ENCODE peak calls at places on chromosomes 16 and 17, in nine cellular contexts. One of them, this sample, is unnamed.

GRCh38 chr16:59369523-59369922 is 635.4 kb upstream of the GOT2 start:
- DNase-seq in WTC11: no peak
- DNase-seq in GM13977: no peak
- DNase-seq in CD8-positive, alpha-beta T cell: no peak
- DNase-seq in fibroblast of lung: no peak
- DNase-seq in PC-3: no peak
- DNase-seq in omental fat pad: no peak
- DNase-seq in neural crest cell: no peak
- DNase-seq in uterus: no peak
- DNase-seq in this sample: no peak

GRCh38 chr16:79932564-79932963 is 332.0 kb upstream of the MAF start:
- DNase-seq in uterus: no peak
- DNase-seq in WTC11: no peak
- DNase-seq in PC-3: no peak
- DNase-seq in omental fat pad: no peak
- DNase-seq in CD8-positive, alpha-beta T cell: no peak
- DNase-seq in GM13977: no peak
- DNase-seq in fibroblast of lung: no peak
- DNase-seq in neural crest cell: no peak
- DNase-seq in this sample: no peak

GRCh38 chr17:51004249-51004648 is 116.4 kb downstream of the SPAG9 start:
- DNase-seq in WTC11: no peak
- DNase-seq in PC-3: no peak
- DNase-seq in fibroblast of lung: no peak
- DNase-seq in omental fat pad: no peak
- DNase-seq in uterus: no peak
- DNase-seq in GM13977: no peak
- DNase-seq in CD8-positive, alpha-beta T cell: no peak
- DNase-seq in neural crest cell: no peak
- DNase-seq in this sample: no peak

GRCh38 chr17:1197781-1198490 is 18.2 kb upstream of the ABR start:
- DNase-seq in neural crest cell: no peak
- DNase-seq in GM13977: peak; percentile 86
- DNase-seq in CD8-positive, alpha-beta T cell: peak; percentile 61
- DNase-seq in fibroblast of lung: peak; percentile 62
- DNase-seq in uterus: peak; percentile 59
- DNase-seq in WTC11: no peak
- DNase-seq in PC-3: no peak
- DNase-seq in omental fat pad: no peak
- DNase-seq in this sample: peak; percentile 85

GRCh38 chr17:63082273-63082861 is 116.3 kb downstream of the TANC2 start:
- DNase-seq in PC-3: peak; percentile 58
- DNase-seq in WTC11: no peak
- DNase-seq in CD8-positive, alpha-beta T cell: no peak
- DNase-seq in neural crest cell: no peak
- DNase-seq in uterus: no peak
- DNase-seq in GM13977: peak; percentile 9
- DNase-seq in omental fat pad: no peak
- DNase-seq in fibroblast of lung: peak; percentile 77
- DNase-seq in this sample: no peak

GRCh38 chr17:34254651-34255380 is at the start of gene CCL2:
- DNase-seq in omental fat pad: no peak
- DNase-seq in WTC11: peak; percentile 63
- DNase-seq in CD8-positive, alpha-beta T cell: no peak
- DNase-seq in fibroblast of lung: peak; percentile 66
- DNase-seq in PC-3: no peak
- DNase-seq in GM13977: no peak
- DNase-seq in uterus: peak; percentile 81
- DNase-seq in neural crest cell: peak; percentile 28
- DNase-seq in this sample: no peak

GRCh38 chr16:21339927-21340326 is 61.8 kb upstream of the CRYM start:
- DNase-seq in uterus: no peak
- DNase-seq in PC-3: no peak
- DNase-seq in omental fat pad: no peak
- DNase-seq in GM13977: no peak
- DNase-seq in WTC11: no peak
- DNase-seq in fibroblast of lung: no peak
- DNase-seq in neural crest cell: no peak
- DNase-seq in CD8-positive, alpha-beta T cell: no peak
- DNase-seq in this sample: no peak

GRCh38 chr16:82329504-82330192 is 159.6 kb upstream of the MPHOSPH6 start:
- DNase-seq in omental fat pad: no peak
- DNase-seq in PC-3: peak; percentile 37
- DNase-seq in WTC11: no peak
- DNase-seq in GM13977: no peak
- DNase-seq in uterus: no peak
- DNase-seq in fibroblast of lung: no peak
- DNase-seq in CD8-positive, alpha-beta T cell: no peak
- DNase-seq in neural crest cell: no peak
- DNase-seq in this sample: no peak

GRCh38 chr17:27354051-27354490 is 60.2 kb downstream of the WSB1 start:
- DNase-seq in WTC11: no peak
- DNase-seq in neural crest cell: no peak
- DNase-seq in GM13977: peak; percentile 36
- DNase-seq in fibroblast of lung: no peak
- DNase-seq in PC-3: no peak
- DNase-seq in uterus: no peak
- DNase-seq in omental fat pad: no peak
- DNase-seq in CD8-positive, alpha-beta T cell: no peak
- DNase-seq in this sample: peak; percentile 38

GRCh38 chr17:4838306-4838785 is 5.2 kb downstream of the MINK1 start:
- DNase-seq in GM13977: no peak
- DNase-seq in CD8-positive, alpha-beta T cell: no peak
- DNase-seq in neural crest cell: no peak
- DNase-seq in fibroblast of lung: no peak
- DNase-seq in PC-3: no peak
- DNase-seq in omental fat pad: no peak
- DNase-seq in uterus: no peak
- DNase-seq in WTC11: no peak
- DNase-seq in this sample: no peak

GRCh38 chr16:50263940-50264929 is 2.1 kb upstream of the ADCY7 start:
- DNase-seq in fibroblast of lung: peak; percentile 50
- DNase-seq in omental fat pad: no peak
- DNase-seq in neural crest cell: no peak
- DNase-seq in GM13977: no peak
- DNase-seq in uterus: no peak
- DNase-seq in CD8-positive, alpha-beta T cell: no peak
- DNase-seq in PC-3: peak; percentile 63
- DNase-seq in WTC11: no peak
- DNase-seq in this sample: no peak

GRCh38 chr17:81342700-81343070 is 47.6 kb upstream of the SLC38A10 start:
- DNase-seq in PC-3: no peak
- DNase-seq in uterus: no peak
- DNase-seq in GM13977: no peak
- DNase-seq in CD8-positive, alpha-beta T cell: no peak
- DNase-seq in WTC11: peak; percentile 49
- DNase-seq in fibroblast of lung: no peak
- DNase-seq in omental fat pad: no peak
- DNase-seq in neural crest cell: no peak
- DNase-seq in this sample: no peak

GRCh38 chr16:7037491-7037890 is 295.2 kb upstream of the RBFOX1 start:
- DNase-seq in neural crest cell: no peak
- DNase-seq in PC-3: no peak
- DNase-seq in WTC11: no peak
- DNase-seq in uterus: no peak
- DNase-seq in omental fat pad: no peak
- DNase-seq in CD8-positive, alpha-beta T cell: no peak
- DNase-seq in fibroblast of lung: no peak
- DNase-seq in GM13977: no peak
- DNase-seq in this sample: no peak

DNA sequence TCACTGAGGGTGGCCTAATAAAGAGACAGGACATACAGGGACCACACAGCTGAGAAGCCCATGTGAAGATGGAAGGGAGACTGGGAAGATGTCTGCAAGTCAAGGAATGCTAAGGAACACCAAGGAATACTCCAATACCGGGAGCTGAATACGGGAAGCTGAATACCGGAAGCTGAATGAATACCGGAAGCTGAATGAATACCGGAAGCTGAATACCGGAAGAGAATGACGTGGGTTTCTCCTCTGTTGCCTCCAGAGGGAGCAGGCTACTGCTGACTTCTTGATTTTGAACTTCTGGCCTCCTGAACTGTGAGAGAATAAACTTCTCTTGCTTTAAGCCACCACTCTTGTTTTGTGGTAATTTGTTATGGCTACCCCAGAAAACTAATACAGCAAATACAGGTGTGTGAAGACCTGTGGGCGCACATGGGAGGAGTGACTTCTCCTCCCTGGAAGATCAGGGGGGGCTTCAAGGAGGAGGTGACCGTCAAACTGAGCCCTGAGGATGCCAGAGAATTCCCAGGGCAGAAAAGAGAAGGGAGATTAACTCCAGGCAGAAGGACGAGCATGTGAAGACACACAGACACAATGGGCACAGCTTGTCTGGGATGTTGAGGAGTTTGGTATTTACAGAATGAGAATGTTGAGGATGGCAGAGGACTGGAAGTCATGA is 259.9 kb downstream of the IRF8 start:
- DNase-seq in GM13977: no peak
- DNase-seq in WTC11: no peak
- DNase-seq in uterus: no peak
- DNase-seq in CD8-positive, alpha-beta T cell: no peak
- DNase-seq in omental fat pad: no peak
- DNase-seq in neural crest cell: no peak
- DNase-seq in PC-3: no peak
- DNase-seq in fibroblast of lung: peak; percentile 26
- DNase-seq in this sample: no peak
- TF ChIP-seq CTCF in GM13977: no peak
- TF ChIP-seq CTCF in WTC11: no peak
- TF ChIP-seq CTCF in uterus: no peak
- TF ChIP-seq CTCF in CD8-positive, alpha-beta T cell: no peak
- TF ChIP-seq CTCF in omental fat pad: no peak
- TF ChIP-seq CTCF in neural crest cell: no peak
- TF ChIP-seq CTCF in PC-3: no peak
- TF ChIP-seq CTCF in fibroblast of lung: no peak
- TF ChIP-seq CTCF in this sample: no peak

DNA sequence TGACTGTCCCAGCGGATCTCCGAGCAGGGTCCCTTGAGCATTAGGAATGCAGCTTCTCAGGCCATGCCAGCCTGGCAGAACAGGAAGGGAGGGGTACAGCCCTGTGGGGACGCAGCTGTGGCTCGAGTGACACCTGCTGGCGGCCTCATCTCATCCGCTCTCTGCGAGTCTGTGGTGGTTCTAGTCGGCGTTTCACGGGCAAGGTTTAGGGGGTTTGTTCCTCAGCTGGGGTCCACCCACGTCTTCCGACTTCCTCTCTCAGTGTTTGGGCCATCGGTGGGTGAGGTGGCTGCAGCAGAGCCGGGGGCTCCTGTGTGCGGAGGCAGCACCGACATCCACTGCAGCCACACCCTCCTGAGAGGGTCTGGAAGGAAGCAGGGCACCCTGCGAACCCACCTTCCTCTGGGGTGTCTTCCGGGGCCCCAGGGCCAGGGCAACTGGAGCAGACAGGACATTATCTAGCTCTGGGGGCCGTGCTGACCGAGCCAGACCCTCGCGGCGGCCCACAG is 33.3 kb downstream of the JPH3 start:
- DNase-seq in WTC11: peak; percentile 68
- DNase-seq in uterus: peak; percentile 35
- DNase-seq in neural crest cell: peak; percentile 55
- DNase-seq in fibroblast of lung: peak; percentile 28
- DNase-seq in CD8-positive, alpha-beta T cell: peak; percentile 64
- DNase-seq in GM13977: peak; percentile 88
- DNase-seq in omental fat pad: no peak
- DNase-seq in PC-3: peak; percentile 57
- DNase-seq in this sample: peak; percentile 83
- TF ChIP-seq CTCF in WTC11: no peak
- TF ChIP-seq CTCF in uterus: peak; percentile 57
- TF ChIP-seq CTCF in neural crest cell: peak; percentile 61
- TF ChIP-seq CTCF in fibroblast of lung: peak; percentile 21
- TF ChIP-seq CTCF in CD8-positive, alpha-beta T cell: peak; percentile 79
- TF ChIP-seq CTCF in GM13977: peak; percentile 83
- TF ChIP-seq CTCF in omental fat pad: no peak
- TF ChIP-seq CTCF in PC-3: peak; percentile 81
- TF ChIP-seq CTCF in this sample: peak; percentile 66

GRCh38 chr17:69524854-69525253 is 110.4 kb downstream of the MAP2K6 start:
- DNase-seq in PC-3: peak; percentile 29
- DNase-seq in omental fat pad: no peak
- DNase-seq in neural crest cell: no peak
- DNase-seq in WTC11: no peak
- DNase-seq in fibroblast of lung: no peak
- DNase-seq in uterus: no peak
- DNase-seq in CD8-positive, alpha-beta T cell: no peak
- DNase-seq in GM13977: no peak
- DNase-seq in this sample: no peak
- TF ChIP-seq CTCF in PC-3: peak; percentile 64
- TF ChIP-seq CTCF in omental fat pad: no peak
- TF ChIP-seq CTCF in neural crest cell: no peak
- TF ChIP-seq CTCF in WTC11: no peak
- TF ChIP-seq CTCF in fibroblast of lung: no peak
- TF ChIP-seq CTCF in uterus: no peak
- TF ChIP-seq CTCF in CD8-positive, alpha-beta T cell: no peak
- TF ChIP-seq CTCF in GM13977: no peak
- TF ChIP-seq CTCF in this sample: no peak

DNA sequence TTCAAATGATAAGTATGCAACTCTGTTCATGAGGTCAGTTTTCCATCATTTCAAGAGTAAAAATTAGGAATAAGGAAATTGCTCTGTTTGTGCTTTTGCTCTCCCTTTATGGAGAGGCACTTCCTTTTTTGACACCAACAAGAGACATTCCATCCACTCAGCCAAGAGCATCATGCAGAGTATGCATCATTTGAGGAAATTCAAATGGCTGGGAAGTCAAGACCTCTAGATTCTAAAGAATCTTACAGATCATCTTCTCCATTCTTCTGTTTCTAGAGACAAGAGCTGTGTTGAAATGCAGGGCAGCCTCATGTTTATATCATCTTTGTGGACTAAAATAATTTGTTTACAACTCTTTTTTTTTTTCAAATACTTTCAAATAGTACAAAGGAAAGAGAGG is 669.4 kb downstream of the CDH11 start:
- DNase-seq in CD8-positive, alpha-beta T cell: no peak
- DNase-seq in PC-3: no peak
- DNase-seq in fibroblast of lung: no peak
- DNase-seq in omental fat pad: no peak
- DNase-seq in neural crest cell: no peak
- DNase-seq in WTC11: no peak
- DNase-seq in GM13977: no peak
- DNase-seq in uterus: no peak
- DNase-seq in this sample: no peak
- TF ChIP-seq CTCF in CD8-positive, alpha-beta T cell: no peak
- TF ChIP-seq CTCF in PC-3: no peak
- TF ChIP-seq CTCF in fibroblast of lung: no peak
- TF ChIP-seq CTCF in omental fat pad: no peak
- TF ChIP-seq CTCF in neural crest cell: no peak
- TF ChIP-seq CTCF in WTC11: no peak
- TF ChIP-seq CTCF in GM13977: no peak
- TF ChIP-seq CTCF in uterus: no peak
- TF ChIP-seq CTCF in this sample: no peak